ENCODE peak calls at places on chromosomes 12 and 14, in ten cellular contexts. I, L, Q, T, H, A, P, U, M and N are unnamed samples.
A peak's percentile ranks its signal among the peaks of the same experiment; 100 is the strongest.

GRCh38 chr12:116955382-116956021 is 44.8 kb downstream of the FBXW8 start:
- DNase-seq in L (peak; percentile 25), T (peak; percentile 43), I (no peak), U (no peak), P (peak; percentile 53), H (no peak), M (no peak), Q (no peak), A (no peak), N (peak; percentile 15)

GRCh38 chr14:55265197-55265596 is 6.0 kb upstream of the FBXO34 start:
- DNase-seq in Q (no peak), T (no peak), M (no peak), L (no peak), P (no peak), U (no peak), H (no peak), I (no peak), A (no peak), N (no peak)

GRCh38 chr12:27711312-27711682 is 665 bp downstream of the MRPS35 start:
- DNase-seq in U (no peak), P (no peak), T (no peak), L (peak; percentile 47), M (peak; percentile 12), A (no peak), I (no peak), H (no peak), Q (peak; percentile 26), N (no peak)

GRCh38 chr14:22819191-22819988 is 4.2 kb upstream of the SLC7A7 start:
- DNase-seq in I (no peak), P (peak; percentile 63), Q (peak; percentile 42), M (peak; percentile 80), U (no peak), T (peak; percentile 75), A (no peak), L (peak; percentile 51), H (peak; percentile 51), N (no peak)

GRCh38 chr12:77893918-77894317 is 63.2 kb downstream of the NAV3 start:
- DNase-seq in U (no peak), P (peak; percentile 67), I (no peak), L (no peak), M (peak; percentile 42), T (peak; percentile 49), Q (no peak), H (no peak), A (no peak), N (no peak)

GRCh38 chr12:101713059-101713682 is 15.7 kb downstream of the CHPT1 start:
- DNase-seq in I (no peak), L (no peak), U (no peak), H (no peak), A (no peak), M (no peak), T (peak; percentile 4), P (peak; percentile 32), Q (no peak), N (no peak)

GRCh38 chr14:74547331-74547927 is 53.9 kb downstream of the ISCA2 start:
- DNase-seq in L (no peak), A (no peak), H (no peak), U (peak; percentile 9), I (no peak), T (no peak), Q (no peak), P (no peak), M (no peak), N (no peak)

GRCh38 chr14:36281309-36281708 is 39.1 kb downstream of the MBIP start:
- DNase-seq in H (no peak), A (no peak), I (no peak), T (no peak), M (peak; percentile 12), L (no peak), U (no peak), P (peak; percentile 10), Q (no peak), N (no peak)

GRCh38 chr12:65280306-65280705 is 1.8 kb downstream of the MSRB3 start:
- DNase-seq in M (peak; percentile 22), Q (no peak), T (peak; percentile 46), A (no peak), L (no peak), U (no peak), P (peak; percentile 29), H (no peak), I (no peak), N (no peak)

GRCh38 chr14:105197274-105197673 is 16.2 kb upstream of the NUDT14 start:
- DNase-seq in H (no peak), Q (no peak), A (peak; percentile 23), P (peak; percentile 39), M (no peak), L (no peak), U (no peak), T (peak; percentile 86), I (no peak), N (no peak)

GRCh38 chr12:5661820-5662219 is 229.9 kb downstream of the NTF3 start:
- DNase-seq in L (no peak), I (no peak), P (no peak), A (no peak), U (no peak), M (no peak), T (no peak), H (no peak), Q (no peak), N (no peak)

GRCh38 chr12:14238224-14238792 is 127.2 kb upstream of the ATF7IP start:
- DNase-seq in Q (no peak), A (no peak), P (peak; percentile 57), I (no peak), U (no peak), L (no peak), M (peak; percentile 57), H (no peak), T (peak; percentile 75), N (peak; percentile 56)

GRCh38 chr12:77888611-77889010 is 57.9 kb downstream of the NAV3 start:
- DNase-seq in P (peak; percentile 95), U (no peak), M (peak; percentile 87), H (no peak), Q (no peak), A (no peak), T (peak; percentile 74), L (no peak), I (no peak), N (no peak)

GRCh38 chr12:52086366-52086765 is 6.9 kb downstream of the SMIM41 start:
- DNase-seq in Q (no peak), P (peak; percentile 45), T (no peak), H (no peak), M (no peak), L (no peak), A (no peak), U (no peak), I (no peak), N (peak; percentile 3)

GRCh38 chr14:104734051-104734587 is 10.1 kb downstream of the ADSS1 start:
- DNase-seq in T (no peak), Q (no peak), U (no peak), M (no peak), H (no peak), L (no peak), P (no peak), I (no peak), A (no peak), N (no peak)

GRCh38 chr12:95648990-95649791 is 97.9 kb upstream of the USP44 start:
- DNase-seq in P (peak; percentile 47), T (peak; percentile 14), Q (no peak), A (peak; percentile 93), I (no peak), L (no peak), M (peak; percentile 63), U (no peak), H (no peak), N (no peak)

GRCh38 chr12:125902991-125903390 is 837.8 kb downstream of the AACS start:
- DNase-seq in P (no peak), Q (no peak), A (no peak), U (no peak), T (no peak), L (no peak), M (no peak), H (no peak), I (no peak), N (no peak)

GRCh38 chr12:124464062-124464461 is 103.3 kb downstream of the NCOR2 start:
- DNase-seq in M (no peak), L (no peak), U (no peak), P (no peak), Q (no peak), H (no peak), T (no peak), A (no peak), I (no peak), N (no peak)

GRCh38 chr12:130876758-130877157 is 4.9 kb downstream of the RAN start:
- DNase-seq in P (no peak), A (no peak), T (no peak), H (no peak), Q (no peak), L (no peak), U (no peak), M (no peak), I (no peak), N (no peak)
- TF ChIP-seq CTCF in P (no peak), A (no peak), T (no peak), H (no peak), Q (no peak), L (no peak), U (no peak), M (no peak), I (no peak), N (no peak)

GRCh38 chr12:98073610-98074009 is 441.8 kb upstream of the TMPO start:
- DNase-seq in M (no peak), H (no peak), P (no peak), I (no peak), A (no peak), L (no peak), T (no peak), U (no peak), Q (no peak), N (no peak)
- TF ChIP-seq CTCF in M (no peak), H (no peak), P (no peak), I (no peak), A (no peak), L (no peak), T (no peak), U (no peak), Q (no peak), N (no peak)

DNA sequence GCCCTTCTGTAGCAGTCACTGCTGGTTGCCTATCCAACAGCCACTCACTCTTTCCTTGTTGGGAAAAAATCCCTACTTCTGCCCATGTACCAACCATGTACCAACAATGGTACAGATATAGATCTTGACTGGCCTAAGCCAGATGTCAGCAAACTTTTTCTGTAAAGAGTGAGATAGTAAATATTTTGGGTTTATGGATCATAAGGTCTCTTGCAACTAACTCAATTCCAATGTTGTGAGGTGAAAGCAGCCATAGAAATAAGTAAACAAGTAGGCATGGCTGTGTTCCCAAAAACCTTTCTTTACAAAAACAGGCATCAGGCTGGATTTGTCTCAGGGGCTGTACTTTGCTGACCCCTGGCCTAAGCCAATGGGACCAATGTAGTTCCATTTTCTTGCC is 73.5 kb downstream of the ARMH4 start:
- DNase-seq in I (no peak), P (no peak), T (peak; percentile 17), Q (no peak), H (no peak), L (no peak), A (no peak), M (no peak), U (no peak), N (no peak)
- TF ChIP-seq CTCF in I (no peak), P (no peak), T (no peak), Q (no peak), H (no peak), L (no peak), A (no peak), M (no peak), U (no peak), N (no peak)

DNA sequence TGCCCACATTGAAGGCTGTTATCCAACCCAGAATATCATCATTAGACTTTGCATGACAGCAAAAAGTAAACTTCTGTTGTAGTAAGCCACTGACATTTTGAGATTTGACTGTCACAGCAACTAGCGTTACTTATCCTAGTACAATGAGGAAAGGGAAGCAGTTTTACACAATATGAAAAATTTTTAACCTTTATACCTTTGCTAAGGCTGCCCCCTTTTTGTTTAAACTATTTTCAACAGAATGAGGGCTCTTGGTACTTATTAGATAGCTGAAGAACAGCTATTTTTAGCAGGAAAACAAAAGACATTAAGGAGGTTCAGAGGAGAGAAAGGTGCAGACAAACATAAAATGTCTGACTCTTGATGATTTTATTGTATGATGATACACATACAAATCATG is 23.4 kb upstream of the TMX1 start:
- DNase-seq in Q (no peak), P (no peak), H (no peak), M (no peak), A (no peak), L (no peak), I (no peak), U (no peak), T (no peak), N (no peak)
- TF ChIP-seq CTCF in Q (no peak), P (no peak), H (no peak), M (no peak), A (no peak), L (no peak), I (no peak), U (no peak), T (no peak), N (no peak)